ENCODE peak calls at places on chromosomes 2 and 18, in seven cellular contexts. M is HEK293T, F is fibroblast of villous mesenchyme, A is NCI-H774, B is suprapubic skin, P is mesothelial cell of epicardium, I is NCI-H345. Z is an unnamed sample.

GRCh38 chr2:201795608-201796477 is 10.5 kb upstream of the CDK15 start:
- DNase-seq in P (no peak), F (peak), B (no peak), M (peak), I (no peak), A (no peak), Z (no peak)

GRCh38 chr2:170812716-170813585 is 3.7 kb upstream of the GAD1 start:
- DNase-seq in P (no peak), A (peak), B (no peak), M (peak), F (peak), I (peak), Z (no peak)

GRCh38 chr2:227460833-227461232 is 11.1 kb upstream of the AGFG1 start:
- DNase-seq in M (no peak), A (no peak), F (no peak), I (no peak), P (no peak), B (no peak), Z (no peak)

GRCh38 chr2:168633200-168633599 is 169.2 kb upstream of the NOSTRIN start:
- DNase-seq in A (no peak), B (no peak), I (no peak), F (peak), P (no peak), M (no peak), Z (no peak)

GRCh38 chr2:141911485-141912066 is 219.2 kb downstream of the LRP1B start:
- DNase-seq in F (peak), B (no peak), I (no peak), A (no peak), P (no peak), M (peak), Z (no peak)

GRCh38 chr18:57895182-57895581 is 92.1 kb upstream of the ATP8B1 start:
- DNase-seq in A (no peak), F (no peak), P (no peak), M (no peak), B (no peak), I (no peak), Z (no peak)

GRCh38 chr2:234911271-234911670 is 40.5 kb upstream of the SH3BP4 start:
- DNase-seq in M (no peak), B (no peak), I (no peak), F (peak), P (no peak), A (no peak), Z (no peak)

GRCh38 chr18:34738173-34738894 is 28.2 kb downstream of the DTNA start:
- DNase-seq in A (no peak), M (peak), B (no peak), I (no peak), F (peak), P (no peak), Z (no peak)

GRCh38 chr2:2825516-2826208 is 494.6 kb upstream of the MYT1L start:
- DNase-seq in M (no peak), P (no peak), B (no peak), A (no peak), I (no peak), F (no peak), Z (no peak)

GRCh38 chr2:196170681-196171247 is 614 bp downstream of the STK17B start:
- DNase-seq in A (no peak), M (peak), I (peak), F (peak), P (peak), B (peak), Z (peak)

Z was measured in CD14-positive monocyte.